ENCODE peak calls at places on chromosomes 13 and 19, in eight cellular contexts. X is AG04450; D is activated B cell treated with CpG ODN at 0.5 μM for 24 hours; O is NCI-H1092 treated with DMSO at 0.1 percent for 48 hours; K is stimulated activated CD4-positive, alpha-beta T cell treated with anti-CD3 and anti-CD28 coated beads, Interleukin-1b, Interleukin-23, amount 100 ng/mL, for 1 hour; I is mucosa of descending colon; M is tibial nerve; E is AG09319. Q is an unnamed sample.

GRCh38 chr19:38917921-38918491 is 6.0 kb upstream of the CCER2 start:
- DNase-seq in X (no peak), D (no peak), O (no peak), K (no peak), I (peak), M (no peak), E (no peak), Q (no peak)

GRCh38 chr19:1076951-1077350 is 10.0 kb downstream of the ARHGAP45 start:
- DNase-seq in X (no peak), D (peak), O (no peak), K (peak), I (peak), M (no peak), E (no peak), Q (no peak)

GRCh38 chr13:32511482-32511881 is 27.1 kb downstream of the N4BP2L2 start:
- DNase-seq in X (no peak), D (no peak), O (no peak), K (no peak), I (no peak), M (no peak), E (no peak), Q (no peak)

GRCh38 chr13:82654851-82655517 is 1227.3 kb downstream of the SLITRK1 start:
- DNase-seq in X (peak), D (no peak), O (no peak), K (no peak), I (peak), M (peak), E (peak), Q (no peak)

GRCh38 chr19:52946322-52947310 is 16.1 kb downstream of the ZNF816 start:
- DNase-seq in X (no peak), D (no peak), O (no peak), K (no peak), I (no peak), M (no peak), E (no peak), Q (no peak)

GRCh38 chr19:48836089-48837017 is at the start of gene HSD17B14:
- DNase-seq in X (no peak), D (no peak), O (no peak), K (no peak), I (no peak), M (no peak), E (no peak), Q (no peak)

GRCh38 chr13:114185182-114185971 is 6.3 kb downstream of the CFAP97D2 start:
- DNase-seq in X (no peak), D (no peak), O (no peak), K (no peak), I (no peak), M (no peak), E (no peak), Q (no peak)

GRCh38 chr19:34298891-34299510 is 44.6 kb downstream of the GARRE1 start:
- DNase-seq in X (no peak), D (no peak), O (no peak), K (no peak), I (peak), M (no peak), E (no peak), Q (no peak)

GRCh38 chr13:112213467-112214245 is 146.7 kb downstream of the SOX1 start:
- DNase-seq in X (no peak), D (no peak), O (peak), K (no peak), I (peak), M (no peak), E (no peak), Q (no peak)